ENCODE peak calls at places on chromosome 6, in four cellular contexts. O is amniotic stem cell, L is NCI-H345, Q is RWPE2. X is an unnamed sample.

GRCh38 chr6:127900935-127901334 is at the start of gene THEMIS:
- DNase-seq in Q (no peak), L (no peak), O (no peak), X (no peak)

GRCh38 chr6:14060971-14061370 is 56.6 kb upstream of the CD83 start:
- DNase-seq in Q (no peak), O (no peak), L (no peak), X (no peak)

GRCh38 chr6:144311361-144311760 is 26.2 kb downstream of the UTRN start:
- DNase-seq in O (no peak), L (no peak), Q (no peak), X (no peak)

GRCh38 chr6:6984585-6985366 is 123.0 kb upstream of the RREB1 start:
- DNase-seq in Q (no peak), L (no peak), O (no peak), X (no peak)

GRCh38 chr6:155782739-155783459 is 327.3 kb upstream of the NOX3 start:
- DNase-seq in Q (no peak), O (peak), L (no peak), X (no peak)

GRCh38 chr6:142841915-142842314 is 103.1 kb downstream of the HIVEP2 start:
- DNase-seq in O (no peak), L (no peak), Q (no peak), X (no peak)

GRCh38 chr6:105452924-105453756 is 50.3 kb upstream of the PREP start:
- DNase-seq in L (no peak), Q (no peak), O (no peak), X (no peak)

GRCh38 chr6:155234167-155234566 is 29.6 kb upstream of the CLDN20 start:
- DNase-seq in O (no peak), L (no peak), Q (no peak), X (no peak)

GRCh38 chr6:38404355-38404754 is 235.4 kb downstream of the BTBD9 start:
- DNase-seq in L (peak), Q (no peak), O (no peak), X (no peak)

GRCh38 chr6:107654736-107655135 is 164.8 kb downstream of the SOBP start:
- DNase-seq in O (no peak), L (no peak), Q (no peak), X (no peak)

GRCh38 chr6:19851273-19852089 is 14.3 kb downstream of the ID4 start:
- DNase-seq in L (peak), Q (no peak), O (peak), X (peak)

GRCh38 chr6:27608916-27609883 is 136.3 kb upstream of the ZNF184 start:
- DNase-seq in O (peak), L (no peak), Q (peak), X (no peak)

GRCh38 chr6:108578595-108579038 is 17.9 kb downstream of the FOXO3 start:
- DNase-seq in L (no peak), Q (no peak), O (no peak), X (no peak)

GRCh38 chr6:29746050-29746449 is 22.8 kb downstream of the HLA-F start:
- DNase-seq in O (no peak), L (no peak), Q (no peak), X (no peak)

GRCh38 chr6:101079696-101080270 is 198.7 kb upstream of the ASCC3 start:
- DNase-seq in Q (no peak), L (no peak), O (no peak), X (no peak)